ENCODE peak calls at places on chromosomes 11 and 22, in four cellular contexts. U, A, O and I are unnamed samples.

GRCh38 chr11:27635567-27636037 is 64.7 kb downstream of the BDNF start:
- DNase-seq in U (no peak), A (no peak), O (no peak), I (no peak)

GRCh38 chr11:125338435-125338834 is 157.6 kb downstream of the FEZ1 start:
- DNase-seq in U (no peak), A (no peak), O (no peak), I (no peak)

GRCh38 chr11:112004389-112004788 is 20.8 kb upstream of the DLAT start:
- DNase-seq in U (peak; percentile 42), A (peak; percentile 11), O (no peak), I (no peak)

GRCh38 chr22:36405671-36406070 is 17.9 kb upstream of the MYH9 start:
- DNase-seq in U (no peak), A (no peak), O (peak; percentile 40), I (peak; percentile 19)

GRCh38 chr11:130315354-130315970 is 745 bp upstream of the ZBTB44 start:
- DNase-seq in U (no peak), A (peak; percentile 29), O (peak; percentile 61), I (peak; percentile 15)

GRCh38 chr11:20452585-20452984 is 65.1 kb downstream of the PRMT3 start:
- DNase-seq in U (no peak), A (no peak), O (no peak), I (no peak)

GRCh38 chr11:57800444-57801184 is 39.0 kb downstream of the CTNND1 start:
- DNase-seq in U (peak; percentile 75), A (no peak), O (peak; percentile 40), I (no peak)

GRCh38 chr22:44357962-44358553 is 45.3 kb upstream of the SHISAL1 start:
- DNase-seq in U (no peak), A (no peak), O (no peak), I (no peak)

GRCh38 chr22:37647317-37647716 is 7.8 kb downstream of the SH3BP1 start:
- DNase-seq in U (no peak), A (no peak), O (no peak), I (no peak)

GRCh38 chr11:38169286-38169685 is 1571.2 kb upstream of the RAG2 start:
- DNase-seq in U (peak; percentile 41), A (no peak), O (no peak), I (no peak)